ENCODE peak calls at places on chromosomes 11 and 22, in six cellular contexts. W is GM12878, F is SK-N-SH, O is H1, E is HepG2, Y is K562. X is an unnamed sample.

GRCh38 chr22:30824096-30824495 is 129.4 kb downstream of the OSBP2 start:
- DNase-seq in O (no peak), Y (no peak), W (no peak), F (no peak), E (no peak), X (no peak)

GRCh38 chr11:128924109-128924508 is 18.6 kb downstream of the TP53AIP1 start:
- DNase-seq in W (no peak), Y (no peak), F (no peak), E (no peak), O (no peak), X (no peak)

GRCh38 chr11:17760102-17761029 is 25.8 kb downstream of the KCNC1 start:
- DNase-seq in O (peak; percentile 77), W (peak; percentile 12), E (peak; percentile 69), Y (peak; percentile 74), F (peak; percentile 68), X (peak; percentile 53)

GRCh38 chr22:46774456-46775363 is 12.3 kb downstream of the TBC1D22A start:
- DNase-seq in E (no peak), Y (no peak), O (no peak), W (no peak), F (no peak), X (no peak)

GRCh38 chr11:14380125-14380936 is 21.3 kb upstream of the RRAS2 start:
- DNase-seq in Y (no peak), F (no peak), O (no peak), E (no peak), W (no peak), X (no peak)

GRCh38 chr11:898540-899190 is 11.9 kb downstream of the CHID1 start:
- DNase-seq in Y (peak; percentile 41), F (peak; percentile 65), W (no peak), E (peak; percentile 23), O (no peak), X (no peak)

GRCh38 chr11:788953-789940 is 643 bp downstream of the CEND1 start:
- DNase-seq in O (no peak), Y (no peak), E (no peak), F (no peak), W (no peak), X (no peak)

GRCh38 chr11:12079726-12080556 is 30.4 kb upstream of the MICAL2 start:
- DNase-seq in W (no peak), O (no peak), Y (no peak), F (no peak), E (peak; percentile 59), X (no peak)

GRCh38 chr11:1392561-1392960 is 2.8 kb downstream of the BRSK2 start:
- DNase-seq in W (no peak), E (no peak), F (no peak), O (no peak), Y (no peak), X (no peak)

GRCh38 chr11:18726040-18726439 is at the start of gene IGSF22:
- DNase-seq in F (no peak), O (no peak), Y (no peak), W (no peak), E (no peak), X (no peak)

GRCh38 chr22:36452473-36453265 is 28.8 kb downstream of the TXN2 start:
- DNase-seq in O (no peak), F (no peak), Y (no peak), W (no peak), E (no peak), X (peak; percentile 32)

GRCh38 chr11:33531743-33532181 is 168.9 kb downstream of the C11orf91 start:
- DNase-seq in O (no peak), Y (no peak), F (no peak), E (no peak), W (no peak), X (no peak)

GRCh38 chr11:19829109-19829790 is 116.6 kb downstream of the NAV2 start:
- DNase-seq in F (no peak), Y (no peak), O (no peak), W (no peak), E (no peak), X (no peak)

GRCh38 chr11:11525283-11525682 is 96.5 kb downstream of the GALNT18 start:
- DNase-seq in F (no peak), W (no peak), E (no peak), O (no peak), Y (no peak), X (no peak)

GRCh38 chr11:60970369-60970774 is 1.1 kb upstream of the CD6 start:
- DNase-seq in W (no peak), Y (peak; percentile 64), E (peak; percentile 16), F (peak; percentile 73), O (no peak), X (no peak)

GRCh38 chr22:30266445-30267381 is at the start of gene OSM:
- DNase-seq in F (no peak), O (no peak), W (no peak), Y (no peak), E (no peak), X (peak; percentile 75)

GRCh38 chr11:50074161-50074560 is 41.5 kb downstream of the OR4C45 start:
- DNase-seq in E (no peak), Y (no peak), F (no peak), W (no peak), O (no peak), X (no peak)

GRCh38 chr11:116958246-116958645 is 120.8 kb upstream of the APOA1 start:
- DNase-seq in E (no peak), Y (peak; percentile 37), F (no peak), W (no peak), O (no peak), X (no peak)

GRCh38 chr11:122815900-122816299 is 22.4 kb upstream of the CRTAM start:
- DNase-seq in W (no peak), O (no peak), F (no peak), Y (no peak), E (no peak), X (no peak)

GRCh38 chr11:104870910-104871309 is 27.4 kb downstream of the CASP12 start:
- DNase-seq in F (no peak), W (no peak), O (no peak), E (no peak), Y (no peak), X (no peak)

GRCh38 chr11:72789493-72790131 is 4.2 kb downstream of the STARD10 start:
- DNase-seq in E (no peak), O (no peak), W (no peak), F (peak; percentile 40), Y (no peak), X (no peak)

GRCh38 chr11:65973439-65974110 is 12.0 kb downstream of the SART1 start:
- DNase-seq in W (no peak), O (no peak), F (no peak), Y (no peak), E (no peak), X (no peak)
- TF ChIP-seq GABPA in W (no peak), O (no peak), F (no peak), Y (no peak), E (no peak), X (no peak)

GRCh38 chr11:102364991-102365390 is 18.0 kb downstream of the BIRC2 start:
- DNase-seq in Y (no peak), F (no peak), E (no peak), O (no peak), W (no peak), X (no peak)

GRCh38 chr11:102361100-102362021 is 14.3 kb downstream of the BIRC2 start:
- DNase-seq in W (peak; percentile 74), F (no peak), Y (no peak), O (no peak), E (no peak), X (no peak)

GRCh38 chr11:102359372-102359771 is 12.4 kb downstream of the BIRC2 start:
- DNase-seq in W (no peak), E (no peak), F (no peak), Y (no peak), O (no peak), X (no peak)

GRCh38 chr11:102357116-102357515 is 10.1 kb downstream of the BIRC2 start:
- DNase-seq in F (no peak), O (no peak), E (no peak), W (no peak), Y (no peak), X (no peak)

DNA sequence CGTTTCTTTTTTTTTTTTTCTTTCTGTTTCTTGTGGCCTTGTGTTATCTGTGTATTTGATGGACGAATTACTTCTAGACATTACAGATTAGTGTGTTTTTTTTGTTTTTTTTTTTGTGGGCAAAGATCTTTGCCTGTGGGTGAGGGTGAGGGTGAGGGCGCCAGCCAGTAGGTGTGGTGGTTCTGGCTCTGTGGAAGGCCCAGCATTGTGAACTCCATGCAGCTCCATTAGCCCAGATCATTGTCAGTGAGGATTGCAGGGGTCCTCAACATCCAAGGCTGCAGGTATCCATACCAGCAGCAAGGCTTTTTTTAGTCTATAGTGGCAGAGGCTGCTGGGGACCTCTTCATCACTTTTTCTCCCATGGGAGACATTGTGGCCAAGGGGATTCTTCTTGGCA is 13.7 kb downstream of the BIRC2 start:
- DNase-seq in O (no peak), F (no peak), Y (no peak), W (no peak), E (no peak), X (no peak)
- TF ChIP-seq GABPA in O (no peak), F (no peak), Y (no peak), W (no peak), E (no peak), X (no peak)

DNA sequence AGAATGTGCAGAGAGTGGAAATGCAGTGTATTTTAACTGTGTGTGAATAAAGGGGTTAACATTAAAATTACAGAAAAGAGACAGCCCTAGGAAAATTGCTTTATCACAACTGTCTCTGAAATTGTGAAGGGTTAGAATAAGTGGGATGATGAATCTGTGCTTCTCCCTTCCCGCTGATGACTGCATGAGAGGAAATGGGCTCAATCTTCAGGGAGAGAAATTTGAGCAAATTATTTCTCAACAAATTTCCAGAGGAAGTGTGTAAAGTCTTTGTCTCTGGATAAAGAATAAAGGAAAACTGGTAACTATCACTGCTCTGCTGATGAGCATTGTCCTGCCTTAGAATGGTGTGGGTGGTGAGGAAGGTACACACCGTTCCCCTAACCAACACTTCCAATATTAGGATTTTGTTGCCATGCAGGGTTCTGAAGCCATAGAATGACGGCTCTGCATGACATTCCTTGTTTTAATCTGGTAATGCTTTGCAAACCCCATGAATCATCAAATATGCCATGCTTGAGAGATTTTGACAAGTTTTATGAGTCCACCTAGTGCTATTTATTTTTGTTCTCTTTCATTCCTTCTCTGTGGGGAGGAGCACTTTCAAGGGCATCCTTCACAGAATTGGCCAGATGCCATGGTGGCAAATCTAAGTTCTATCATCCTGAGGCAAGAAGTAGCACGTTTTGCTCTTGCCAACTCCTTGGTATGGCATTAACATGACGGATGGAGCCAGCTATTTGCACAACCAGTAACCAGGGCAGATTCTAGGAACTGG is 268.6 kb downstream of the FAM76B start:
- DNase-seq in Y (no peak), W (no peak), E (no peak), O (no peak), F (no peak), X (no peak)
- TF ChIP-seq GABPA in Y (no peak), W (no peak), E (no peak), O (no peak), F (no peak), X (no peak)

DNA sequence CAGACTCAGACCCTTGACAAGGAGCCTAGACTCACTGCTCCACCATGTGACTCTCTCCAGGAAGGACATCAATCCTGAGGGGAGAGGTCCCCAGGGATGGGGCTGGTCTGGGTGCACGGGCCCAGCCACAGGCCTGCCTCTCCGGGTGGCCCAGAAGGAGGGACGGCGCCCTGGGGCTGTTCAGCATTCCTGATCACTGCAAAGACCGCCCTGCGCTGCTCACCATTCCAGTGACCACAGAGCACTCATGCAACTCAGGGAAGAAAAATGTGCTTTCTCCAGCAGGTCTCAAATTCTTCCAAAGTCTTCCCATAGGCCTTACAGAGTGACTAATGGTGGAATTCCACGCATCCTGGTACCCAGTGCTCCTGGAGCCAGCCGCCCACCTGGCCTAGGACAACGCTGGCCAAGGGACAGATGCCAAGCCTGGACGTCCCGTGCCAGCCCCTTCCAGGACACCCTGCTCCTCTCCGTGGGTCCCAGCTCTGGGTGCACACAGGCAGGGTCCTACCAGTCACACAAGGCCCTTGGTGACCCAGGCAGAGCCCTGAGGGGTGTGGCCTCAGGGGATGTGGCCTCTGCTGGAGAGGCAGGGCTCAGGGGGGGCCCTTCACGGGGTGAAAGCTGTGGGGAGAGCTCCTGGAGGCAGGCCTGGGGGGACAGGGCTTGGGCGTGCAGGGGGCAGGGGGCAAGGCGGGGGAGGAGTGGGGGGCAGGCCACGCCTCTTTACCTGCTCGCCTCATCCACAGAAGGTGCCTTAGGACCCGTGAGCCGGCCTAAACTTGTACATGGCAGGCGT is 178.8 kb downstream of the IGLL1 start:
- DNase-seq in F (no peak), E (no peak), Y (peak; percentile 12), O (no peak), W (no peak), X (no peak)
- TF ChIP-seq GABPA in F (no peak), E (no peak), Y (no peak), O (no peak), W (no peak), X (no peak)